ENCODE peak calls at places on chromosomes 11 and 22, in six cellular contexts. One of them, this sample, is unnamed.

GRCh38 chr11:61796127-61796526 is 3.4 kb downstream of the FEN1 start:
- DNase-seq in WTC11: no peak
- DNase-seq in fibroblast of mammary gland: no peak
- DNase-seq in WERI-Rb-1: no peak
- DNase-seq in stimulated activated naive CD8-positive, alpha-beta T cell treated with anti-CD3 and anti-CD28 coated beads, Interleukin-15, Interleukin-2, amounts not matched to agents 100 U/mL and 50 U/mL, for 24 hours: no peak
- DNase-seq in cardiac muscle cell: no peak
- DNase-seq in this sample: no peak

GRCh38 chr11:34332524-34332923 is 25.3 kb downstream of the ABTB2 start:
- DNase-seq in WTC11: peak
- DNase-seq in fibroblast of mammary gland: no peak
- DNase-seq in WERI-Rb-1: no peak
- DNase-seq in stimulated activated naive CD8-positive, alpha-beta T cell treated with anti-CD3 and anti-CD28 coated beads, Interleukin-15, Interleukin-2, amounts not matched to agents 100 U/mL and 50 U/mL, for 24 hours: no peak
- DNase-seq in cardiac muscle cell: no peak
- DNase-seq in this sample: no peak

GRCh38 chr11:108559904-108560303 is 33.7 kb downstream of the EXPH5 start:
- DNase-seq in WTC11: no peak
- DNase-seq in fibroblast of mammary gland: peak
- DNase-seq in WERI-Rb-1: no peak
- DNase-seq in stimulated activated naive CD8-positive, alpha-beta T cell treated with anti-CD3 and anti-CD28 coated beads, Interleukin-15, Interleukin-2, amounts not matched to agents 100 U/mL and 50 U/mL, for 24 hours: no peak
- DNase-seq in cardiac muscle cell: no peak
- DNase-seq in this sample: no peak

GRCh38 chr22:22082960-22083359 is 100.4 kb upstream of the TOP3B start:
- DNase-seq in WTC11: no peak
- DNase-seq in fibroblast of mammary gland: no peak
- DNase-seq in WERI-Rb-1: no peak
- DNase-seq in stimulated activated naive CD8-positive, alpha-beta T cell treated with anti-CD3 and anti-CD28 coated beads, Interleukin-15, Interleukin-2, amounts not matched to agents 100 U/mL and 50 U/mL, for 24 hours: no peak
- DNase-seq in cardiac muscle cell: no peak
- DNase-seq in this sample: no peak

GRCh38 chr11:95245038-95245437 is 14.0 kb upstream of the SESN3 start:
- DNase-seq in WTC11: no peak
- DNase-seq in fibroblast of mammary gland: peak
- DNase-seq in WERI-Rb-1: no peak
- DNase-seq in stimulated activated naive CD8-positive, alpha-beta T cell treated with anti-CD3 and anti-CD28 coated beads, Interleukin-15, Interleukin-2, amounts not matched to agents 100 U/mL and 50 U/mL, for 24 hours: no peak
- DNase-seq in cardiac muscle cell: no peak
- DNase-seq in this sample: no peak

GRCh38 chr11:122261546-122261945 is 145.5 kb upstream of the BLID start:
- DNase-seq in WTC11: no peak
- DNase-seq in fibroblast of mammary gland: peak
- DNase-seq in WERI-Rb-1: no peak
- DNase-seq in stimulated activated naive CD8-positive, alpha-beta T cell treated with anti-CD3 and anti-CD28 coated beads, Interleukin-15, Interleukin-2, amounts not matched to agents 100 U/mL and 50 U/mL, for 24 hours: no peak
- DNase-seq in cardiac muscle cell: no peak
- DNase-seq in this sample: no peak

GRCh38 chr22:40218723-40219294 is 41.1 kb downstream of the TNRC6B start:
- DNase-seq in WTC11: no peak
- DNase-seq in fibroblast of mammary gland: no peak
- DNase-seq in WERI-Rb-1: no peak
- DNase-seq in stimulated activated naive CD8-positive, alpha-beta T cell treated with anti-CD3 and anti-CD28 coated beads, Interleukin-15, Interleukin-2, amounts not matched to agents 100 U/mL and 50 U/mL, for 24 hours: no peak
- DNase-seq in cardiac muscle cell: no peak
- DNase-seq in this sample: no peak

GRCh38 chr11:123054301-123055065 is 7.5 kb downstream of the HSPA8 start:
- DNase-seq in WTC11: no peak
- DNase-seq in fibroblast of mammary gland: peak
- DNase-seq in WERI-Rb-1: peak
- DNase-seq in stimulated activated naive CD8-positive, alpha-beta T cell treated with anti-CD3 and anti-CD28 coated beads, Interleukin-15, Interleukin-2, amounts not matched to agents 100 U/mL and 50 U/mL, for 24 hours: peak
- DNase-seq in cardiac muscle cell: peak
- DNase-seq in this sample: peak

GRCh38 chr11:119540370-119541125 is 117.6 kb upstream of the THY1 start:
- DNase-seq in WTC11: peak
- DNase-seq in fibroblast of mammary gland: no peak
- DNase-seq in WERI-Rb-1: no peak
- DNase-seq in stimulated activated naive CD8-positive, alpha-beta T cell treated with anti-CD3 and anti-CD28 coated beads, Interleukin-15, Interleukin-2, amounts not matched to agents 100 U/mL and 50 U/mL, for 24 hours: no peak
- DNase-seq in cardiac muscle cell: no peak
- DNase-seq in this sample: no peak

GRCh38 chr22:38038426-38038825 is 18.8 kb upstream of the PICK1 start:
- DNase-seq in WTC11: no peak
- DNase-seq in fibroblast of mammary gland: no peak
- DNase-seq in WERI-Rb-1: no peak
- DNase-seq in stimulated activated naive CD8-positive, alpha-beta T cell treated with anti-CD3 and anti-CD28 coated beads, Interleukin-15, Interleukin-2, amounts not matched to agents 100 U/mL and 50 U/mL, for 24 hours: no peak
- DNase-seq in cardiac muscle cell: no peak
- DNase-seq in this sample: no peak

GRCh38 chr11:67411785-67412152 is 3.7 kb upstream of the CARNS1 start:
- DNase-seq in WTC11: no peak
- DNase-seq in fibroblast of mammary gland: no peak
- DNase-seq in WERI-Rb-1: no peak
- DNase-seq in stimulated activated naive CD8-positive, alpha-beta T cell treated with anti-CD3 and anti-CD28 coated beads, Interleukin-15, Interleukin-2, amounts not matched to agents 100 U/mL and 50 U/mL, for 24 hours: peak
- DNase-seq in cardiac muscle cell: no peak
- DNase-seq in this sample: no peak

GRCh38 chr11:77593883-77594282 is 4.1 kb downstream of the AQP11 start:
- DNase-seq in WTC11: no peak
- DNase-seq in fibroblast of mammary gland: no peak
- DNase-seq in WERI-Rb-1: no peak
- DNase-seq in stimulated activated naive CD8-positive, alpha-beta T cell treated with anti-CD3 and anti-CD28 coated beads, Interleukin-15, Interleukin-2, amounts not matched to agents 100 U/mL and 50 U/mL, for 24 hours: no peak
- DNase-seq in cardiac muscle cell: no peak
- DNase-seq in this sample: no peak

GRCh38 chr11:102560555-102561011 is 30.0 kb upstream of the MMP7 start:
- DNase-seq in WTC11: no peak
- DNase-seq in fibroblast of mammary gland: peak
- DNase-seq in WERI-Rb-1: no peak
- DNase-seq in stimulated activated naive CD8-positive, alpha-beta T cell treated with anti-CD3 and anti-CD28 coated beads, Interleukin-15, Interleukin-2, amounts not matched to agents 100 U/mL and 50 U/mL, for 24 hours: no peak
- DNase-seq in cardiac muscle cell: no peak
- DNase-seq in this sample: no peak

GRCh38 chr22:40241200-40241763 is 63.6 kb downstream of the TNRC6B start:
- DNase-seq in WTC11: no peak
- DNase-seq in fibroblast of mammary gland: no peak
- DNase-seq in WERI-Rb-1: no peak
- DNase-seq in stimulated activated naive CD8-positive, alpha-beta T cell treated with anti-CD3 and anti-CD28 coated beads, Interleukin-15, Interleukin-2, amounts not matched to agents 100 U/mL and 50 U/mL, for 24 hours: no peak
- DNase-seq in cardiac muscle cell: no peak
- DNase-seq in this sample: no peak

GRCh38 chr11:6911946-6912345 is 8.9 kb upstream of the OR2D3 start:
- DNase-seq in WTC11: no peak
- DNase-seq in fibroblast of mammary gland: peak
- DNase-seq in WERI-Rb-1: no peak
- DNase-seq in stimulated activated naive CD8-positive, alpha-beta T cell treated with anti-CD3 and anti-CD28 coated beads, Interleukin-15, Interleukin-2, amounts not matched to agents 100 U/mL and 50 U/mL, for 24 hours: no peak
- DNase-seq in cardiac muscle cell: no peak
- DNase-seq in this sample: no peak

GRCh38 chr11:58497951-58498350 is 10.0 kb downstream of the OR5B21 start:
- DNase-seq in WTC11: no peak
- DNase-seq in fibroblast of mammary gland: no peak
- DNase-seq in WERI-Rb-1: no peak
- DNase-seq in stimulated activated naive CD8-positive, alpha-beta T cell treated with anti-CD3 and anti-CD28 coated beads, Interleukin-15, Interleukin-2, amounts not matched to agents 100 U/mL and 50 U/mL, for 24 hours: no peak
- DNase-seq in cardiac muscle cell: no peak
- DNase-seq in this sample: no peak

GRCh38 chr11:66291303-66291705 is 390 bp upstream of the TMEM151A start:
- DNase-seq in WTC11: no peak
- DNase-seq in fibroblast of mammary gland: no peak
- DNase-seq in WERI-Rb-1: no peak
- DNase-seq in stimulated activated naive CD8-positive, alpha-beta T cell treated with anti-CD3 and anti-CD28 coated beads, Interleukin-15, Interleukin-2, amounts not matched to agents 100 U/mL and 50 U/mL, for 24 hours: no peak
- DNase-seq in cardiac muscle cell: no peak
- DNase-seq in this sample: no peak

GRCh38 chr22:45942344-45942743 is 34.6 kb downstream of the WNT7B start:
- DNase-seq in WTC11: no peak
- DNase-seq in fibroblast of mammary gland: no peak
- DNase-seq in WERI-Rb-1: no peak
- DNase-seq in stimulated activated naive CD8-positive, alpha-beta T cell treated with anti-CD3 and anti-CD28 coated beads, Interleukin-15, Interleukin-2, amounts not matched to agents 100 U/mL and 50 U/mL, for 24 hours: no peak
- DNase-seq in cardiac muscle cell: no peak
- DNase-seq in this sample: no peak

GRCh38 chr11:80844110-80844509 is 1403.3 kb upstream of the TENM4 start:
- DNase-seq in WTC11: no peak
- DNase-seq in fibroblast of mammary gland: no peak
- DNase-seq in WERI-Rb-1: no peak
- DNase-seq in stimulated activated naive CD8-positive, alpha-beta T cell treated with anti-CD3 and anti-CD28 coated beads, Interleukin-15, Interleukin-2, amounts not matched to agents 100 U/mL and 50 U/mL, for 24 hours: no peak
- DNase-seq in cardiac muscle cell: no peak
- DNase-seq in this sample: no peak